ENCODE peak calls at places on chromosome 4, in nine cellular contexts. J, R, B, Z, A, E, P, L and D are unnamed samples.

GRCh38 chr4:26192921-26193894 is 127.6 kb upstream of the RBPJ start:
- DNase-seq in L (no peak), A (no peak), B (no peak), P (no peak), J (no peak), Z (no peak), R (no peak), E (no peak), D (no peak)

GRCh38 chr4:61648264-61648663 is 448.1 kb downstream of the ADGRL3 start:
- DNase-seq in B (no peak), P (no peak), Z (no peak), A (no peak), L (no peak), R (no peak), E (no peak), J (no peak), D (no peak)

GRCh38 chr4:147955827-147956565 is 224.1 kb downstream of the ARHGAP10 start:
- DNase-seq in Z (no peak), A (no peak), E (no peak), P (no peak), B (no peak), R (no peak), J (no peak), L (no peak), D (no peak)

GRCh38 chr4:53919605-53920004 is 144.8 kb downstream of the CHIC2 start:
- DNase-seq in P (no peak), R (no peak), Z (no peak), L (no peak), J (no peak), A (no peak), B (no peak), E (no peak), D (no peak)

GRCh38 chr4:146654976-146655761 is 16.5 kb downstream of the POU4F2 start:
- DNase-seq in A (no peak), L (peak; percentile 77), J (no peak), E (no peak), Z (peak; percentile 84), P (no peak), B (no peak), R (no peak), D (no peak)

GRCh38 chr4:13559414-13559813 is 15.1 kb upstream of the NKX3-2 start:
- DNase-seq in E (no peak), Z (no peak), P (no peak), L (no peak), A (no peak), R (no peak), J (no peak), B (no peak), D (no peak)

GRCh38 chr4:27084685-27085356 is 224.2 kb downstream of the STIM2 start:
- DNase-seq in E (no peak), B (no peak), A (peak; percentile 39), Z (peak; percentile 52), R (no peak), P (no peak), L (peak; percentile 73), J (peak; percentile 62), D (peak; percentile 20)

GRCh38 chr4:53653484-53654053 is 62.3 kb upstream of the LNX1 start:
- DNase-seq in R (no peak), Z (peak; percentile 9), E (peak; percentile 5), A (peak; percentile 8), P (no peak), L (no peak), B (peak; percentile 74), J (no peak), D (peak; percentile 29)

GRCh38 chr4:20676773-20677172 is 23.5 kb upstream of the PACRGL start:
- DNase-seq in R (no peak), A (no peak), E (no peak), P (no peak), B (no peak), J (no peak), L (no peak), Z (no peak), D (no peak)

GRCh38 chr4:61333490-61333889 is 133.4 kb downstream of the ADGRL3 start:
- DNase-seq in Z (no peak), L (no peak), B (no peak), E (no peak), A (no peak), P (no peak), R (no peak), J (no peak), D (no peak)

GRCh38 chr4:184746532-184746870 is 12.6 kb upstream of the CENPU start:
- DNase-seq in R (no peak), P (no peak), L (no peak), A (no peak), J (no peak), B (no peak), Z (no peak), E (no peak), D (no peak)

GRCh38 chr4:110781944-110782343 is 159.1 kb upstream of the PITX2 start:
- DNase-seq in R (no peak), Z (no peak), P (no peak), B (no peak), J (no peak), A (peak; percentile 61), E (no peak), L (no peak), D (no peak)

GRCh38 chr4:75593393-75593792 is 36.9 kb downstream of the CDKL2 start:
- DNase-seq in P (no peak), E (no peak), Z (no peak), A (no peak), J (no peak), B (no peak), L (no peak), R (no peak), D (no peak)

GRCh38 chr4:88018471-88018870 is 11.0 kb downstream of the PKD2 start:
- DNase-seq in L (no peak), Z (no peak), A (no peak), R (no peak), J (no peak), P (no peak), B (no peak), E (no peak), D (peak; percentile 43)

GRCh38 chr4:130808492-130808891 is 1712.5 kb downstream of the C4orf33 start:
- DNase-seq in Z (peak; percentile 7), L (no peak), J (no peak), P (peak; percentile 13), B (no peak), E (peak; percentile 3), R (peak; percentile 35), A (peak; percentile 41), D (peak; percentile 20)

GRCh38 chr4:56705870-56706400 is 24.8 kb upstream of the HOPX start:
- DNase-seq in Z (no peak), B (no peak), A (no peak), P (no peak), J (no peak), L (no peak), E (no peak), R (no peak), D (no peak)

GRCh38 chr4:43356786-43357185 is 464.3 kb downstream of the GRXCR1 start:
- DNase-seq in Z (no peak), R (no peak), E (no peak), B (no peak), P (peak; percentile 88), L (no peak), J (no peak), A (no peak), D (no peak)

GRCh38 chr4:186881521-186882220 is 158.0 kb upstream of the FAT1 start:
- DNase-seq in Z (no peak), L (no peak), J (no peak), P (no peak), B (no peak), E (no peak), R (peak; percentile 84), A (no peak), D (no peak)

GRCh38 chr4:86482851-86483490 is 111.1 kb upstream of the PTPN13 start:
- DNase-seq in L (peak; percentile 60), P (no peak), E (no peak), Z (peak; percentile 11), A (no peak), J (no peak), B (no peak), R (no peak), D (peak; percentile 62)

GRCh38 chr4:1685604-1686150 is 1.6 kb upstream of the FAM53A start:
- DNase-seq in Z (no peak), L (no peak), E (no peak), P (no peak), B (no peak), A (no peak), J (no peak), R (no peak), D (no peak)

DNA sequence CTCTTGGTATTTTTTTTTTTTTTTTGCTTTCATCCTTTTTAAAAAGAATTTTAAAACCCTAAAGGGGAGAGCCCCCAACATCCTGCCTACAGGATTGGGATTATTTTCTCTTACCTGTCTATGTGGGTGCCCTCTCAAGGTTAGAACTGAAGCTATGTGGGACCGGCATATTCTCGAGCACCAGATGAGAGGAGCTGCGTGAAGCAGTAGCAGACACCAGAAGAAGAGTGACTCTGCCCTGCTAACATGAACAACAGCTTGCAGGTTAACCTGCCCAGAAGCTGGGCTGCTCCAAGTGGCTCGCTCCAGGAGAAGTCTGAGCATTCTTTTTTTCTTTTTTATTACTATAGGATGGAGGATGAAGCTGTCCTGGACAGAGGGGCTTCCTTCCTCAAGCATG is 102.6 kb upstream of the SLC4A4 start:
- DNase-seq in P (no peak), A (no peak), B (no peak), E (no peak), R (no peak), Z (no peak), L (no peak), J (no peak), D (no peak)
- TF ChIP-seq CTCF in P (no peak), A (no peak), B (no peak), E (no peak), R (no peak), Z (no peak), L (no peak), J (no peak), D (no peak)

GRCh38 chr4:112130903-112131302 is 14.4 kb upstream of the FAM241A start:
- DNase-seq in L (no peak), J (no peak), E (no peak), A (peak; percentile 39), R (no peak), Z (no peak), P (no peak), B (no peak), D (no peak)
- H3K4me3 ChIP-seq in L (peak overlapping the region; percentile 28), J (no peak overlapping the region), E (no peak overlapping the region), A (no peak overlapping the region), R (no peak overlapping the region), Z (no peak overlapping the region), P (no peak overlapping the region), B (no peak overlapping the region), D (no peak overlapping the region)

GRCh38 chr4:44725861-44726820 is at the start of gene GNPDA2:
- DNase-seq in Z (peak; percentile 93), A (peak; percentile 92), B (peak; percentile 50), P (peak; percentile 85), E (peak; percentile 86), J (peak; percentile 93), L (peak; percentile 85), R (peak; percentile 78), D (peak; percentile 87)
- TF ChIP-seq MAX in Z (peak; percentile 94), A (peak; percentile 56), B (peak; percentile 29), P (peak; percentile 95), E (peak; percentile 82), J (peak; percentile 53), L (peak; percentile 88), R (peak; percentile 86), D (peak; percentile 67)

DNA sequence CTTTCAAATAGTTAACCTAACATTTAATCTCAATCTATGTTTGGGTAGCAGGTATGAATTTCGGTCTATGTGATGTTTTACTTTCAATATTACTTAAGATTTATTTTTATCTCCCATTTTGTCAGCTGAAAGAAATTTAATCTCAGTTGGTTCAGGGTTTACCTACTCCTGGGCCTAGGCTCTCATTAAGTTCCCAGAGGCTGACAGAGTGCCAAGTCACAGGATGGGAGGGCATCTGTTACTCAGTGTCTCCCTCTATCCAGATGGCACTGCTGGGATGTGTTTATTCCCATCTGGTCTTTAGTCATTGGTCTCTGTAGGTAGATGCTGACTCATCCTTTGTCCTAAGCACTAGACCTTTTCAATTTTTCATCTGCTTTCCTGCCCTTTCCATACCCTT is 129.4 kb upstream of the ARSJ start:
- DNase-seq in A (peak; percentile 35), Z (peak; percentile 22), R (peak; percentile 22), J (no peak), L (no peak), P (peak; percentile 0), E (peak; percentile 39), B (peak; percentile 15), D (no peak)
- TF ChIP-seq CTCF in A (no peak), Z (peak; percentile 29), R (no peak), J (no peak), L (no peak), P (no peak), E (no peak), B (no peak), D (no peak)